ENCODE peak calls at places on chromosomes 13 and 19, in nine cellular contexts. W is stimulated activated CD8-positive, alpha-beta memory T cell treated with anti-CD3 and anti-CD28 coated beads, Interleukin-7, amount 100 ng/mL, for 4 hours; X is fibroblast of mammary gland; M is foreskin keratinocyte; A is lower lobe of right lung; L is stimulated activated CD4-positive, alpha-beta T cell treated with anti-CD3 and anti-CD28 coated beads, TNF-alpha, amount 100 ng/mL, for 24 hours; O is activated CD4-positive, alpha-beta T cell treated with anti-CD3 and anti-CD28 coated beads, Interleukin-2, amount 50 U/mL, for 1 hour; R is IMR-90; F is M059J. I is an unnamed sample.

GRCh38 chr13:113176822-113177221 is 18.4 kb downstream of the PROZ start:
- DNase-seq in M (no peak), A (no peak), W (no peak), X (no peak), O (no peak), L (no peak), R (no peak), F (no peak), I (no peak)

GRCh38 chr13:85536706-85537105 is 262.5 kb downstream of the SLITRK6 start:
- DNase-seq in A (no peak), M (peak), X (no peak), R (peak), L (no peak), O (no peak), W (no peak), F (no peak), I (peak)

GRCh38 chr13:39556856-39557255 is 46.1 kb downstream of the LHFPL6 start:
- DNase-seq in A (no peak), M (no peak), W (no peak), R (no peak), L (no peak), X (no peak), F (no peak), O (no peak), I (no peak)

GRCh38 chr19:53580871-53581835 is 43.2 kb downstream of the ZNF331 start:
- DNase-seq in X (no peak), W (no peak), M (no peak), F (no peak), L (no peak), R (no peak), O (peak), A (no peak), I (no peak)

GRCh38 chr13:59391696-59392095 is 772.0 kb downstream of the DIAPH3 start:
- DNase-seq in L (peak), M (peak), X (peak), F (peak), A (no peak), R (peak), O (peak), W (peak), I (peak)

GRCh38 chr13:110089815-110090214 is 217.1 kb downstream of the COL4A1 start:
- DNase-seq in W (no peak), F (no peak), L (no peak), M (no peak), R (no peak), A (no peak), O (no peak), X (no peak), I (no peak)

GRCh38 chr19:38079926-38080380 is 144.1 kb downstream of the DPF1 start:
- DNase-seq in M (peak), X (peak), A (no peak), W (no peak), R (peak), F (peak), L (no peak), O (no peak), I (peak)

GRCh38 chr19:5951338-5951861 is 26.5 kb downstream of the RANBP3 start:
- DNase-seq in O (no peak), A (peak), L (no peak), R (no peak), X (no peak), M (no peak), F (no peak), W (no peak), I (no peak)

GRCh38 chr19:48329167-48329891 is 4.0 kb downstream of the EMP3 start:
- DNase-seq in L (no peak), X (peak), A (no peak), O (peak), M (peak), R (peak), F (peak), W (no peak), I (peak)

GRCh38 chr19:33469171-33470039 is 52.2 kb downstream of the PEPD start:
- DNase-seq in O (no peak), F (no peak), L (no peak), X (no peak), R (no peak), M (no peak), A (peak), W (no peak), I (no peak)

GRCh38 chr19:10404888-10405808 is 1.8 kb upstream of the CDC37 start:
- DNase-seq in L (no peak), W (peak), M (no peak), R (no peak), A (no peak), F (no peak), X (no peak), O (peak), I (no peak)

GRCh38 chr13:93450226-93450625 is 223.6 kb downstream of the GPC6 start:
- DNase-seq in R (peak), M (peak), F (no peak), X (peak), L (no peak), A (no peak), O (no peak), W (no peak), I (peak)

GRCh38 chr19:50820086-50820485 is 3.5 kb downstream of the KLK1 start:
- DNase-seq in R (no peak), F (no peak), M (no peak), A (no peak), L (no peak), O (no peak), X (no peak), W (no peak), I (no peak)

GRCh38 chr19:42111384-42111783 is 20.9 kb downstream of the POU2F2 start:
- DNase-seq in R (peak), O (no peak), X (peak), F (peak), M (peak), W (no peak), L (no peak), A (no peak), I (peak)

GRCh38 chr19:2122982-2123381 is 26.3 kb downstream of the IZUMO4 start:
- DNase-seq in L (no peak), M (no peak), F (no peak), R (no peak), X (no peak), A (no peak), W (no peak), O (no peak), I (no peak)

GRCh38 chr13:28569886-28570285 is 75.0 kb upstream of the FLT1 start:
- DNase-seq in O (no peak), W (no peak), L (no peak), A (no peak), X (no peak), R (no peak), M (no peak), F (peak), I (no peak)

GRCh38 chr19:40802300-40803169 is 3.5 kb downstream of the EGLN2 start:
- DNase-seq in F (no peak), X (no peak), L (no peak), A (no peak), W (no peak), M (no peak), R (no peak), O (no peak), I (no peak)

GRCh38 chr13:25037057-25037813 is 58.7 kb upstream of the PABPC3 start:
- DNase-seq in X (peak), O (peak), W (peak), R (peak), A (no peak), F (peak), M (peak), L (peak), I (peak)

GRCh38 chr13:99390601-99391000 is 83.4 kb upstream of the GPR183 start:
- DNase-seq in L (no peak), X (no peak), O (no peak), W (no peak), R (no peak), F (no peak), A (no peak), M (no peak), I (no peak)

GRCh38 chr19:50982186-50982585 is 1.5 kb downstream of the KLK7 start:
- DNase-seq in F (no peak), X (no peak), O (no peak), M (no peak), R (no peak), L (no peak), A (no peak), W (no peak), I (no peak)

GRCh38 chr13:37175996-37176395 is 70.5 kb upstream of the CSNK1A1L start:
- DNase-seq in W (no peak), F (peak), A (no peak), M (peak), R (peak), L (no peak), X (peak), O (no peak), I (peak)

GRCh38 chr19:35342430-35342829 is 5.3 kb upstream of the FFAR1 start:
- DNase-seq in W (no peak), O (no peak), L (no peak), M (no peak), R (no peak), F (no peak), X (no peak), A (peak), I (no peak)

GRCh38 chr19:46295401-46296308 is 1.2 kb upstream of the HIF3A start:
- DNase-seq in W (no peak), X (no peak), M (no peak), L (no peak), F (no peak), A (no peak), O (no peak), R (no peak), I (no peak)

GRCh38 chr19:51644636-51645271 is 1.9 kb downstream of the SIGLEC14 start:
- DNase-seq in F (no peak), W (no peak), R (no peak), O (no peak), M (no peak), X (no peak), L (no peak), A (no peak), I (no peak)

GRCh38 chr19:46351241-46352041 is 4.6 kb downstream of the PPP5C start:
- DNase-seq in X (peak), W (peak), R (peak), F (peak), M (peak), A (peak), O (no peak), L (no peak), I (peak)

GRCh38 chr19:39293394-39293793 is 2.8 kb upstream of the IFNL1 start:
- DNase-seq in W (no peak), M (no peak), R (no peak), X (no peak), O (no peak), L (no peak), A (no peak), F (no peak), I (no peak)

GRCh38 chr19:12117203-12117970 is 22.8 kb downstream of the ZNF20 start:
- DNase-seq in A (no peak), M (no peak), W (no peak), R (no peak), L (no peak), X (no peak), F (no peak), O (no peak), I (no peak)

GRCh38 chr19:38658462-38659306 is 11.2 kb downstream of the ACTN4 start:
- DNase-seq in M (peak), F (peak), R (peak), W (no peak), X (peak), L (no peak), A (no peak), O (no peak), I (peak)

GRCh38 chr13:85650613-85651012 is 148.6 kb downstream of the SLITRK6 start:
- DNase-seq in X (no peak), A (no peak), F (no peak), R (no peak), M (peak), L (no peak), W (no peak), O (no peak), I (peak)

GRCh38 chr19:31415322-31415721 is 66.1 kb upstream of the TSHZ3 start:
- DNase-seq in A (no peak), W (no peak), R (no peak), X (no peak), M (no peak), O (no peak), F (no peak), L (no peak), I (no peak)

GRCh38 chr13:90533866-90534265 is 813.6 kb upstream of the MIR17HG start:
- DNase-seq in X (no peak), W (no peak), L (no peak), M (no peak), A (no peak), R (no peak), F (no peak), O (no peak), I (no peak)

GRCh38 chr19:5470264-5470671 is 15.1 kb downstream of the ZNRF4 start:
- DNase-seq in W (no peak), M (peak), O (no peak), A (no peak), R (no peak), L (no peak), X (no peak), F (no peak), I (peak)

GRCh38 chr13:23718916-23719470 is 148.8 kb downstream of the TNFRSF19 start:
- DNase-seq in X (peak), W (no peak), R (peak), L (no peak), F (no peak), A (no peak), O (no peak), M (no peak), I (no peak)

GRCh38 chr19:18846862-18847515 is 15.2 kb downstream of the UPF1 start:
- DNase-seq in F (peak), X (peak), R (peak), O (peak), M (no peak), W (peak), A (peak), L (peak), I (peak)

GRCh38 chr19:27906081-27906480 is 1306.9 kb downstream of the UQCRFS1 start:
- DNase-seq in X (no peak), F (no peak), A (no peak), O (no peak), L (no peak), M (no peak), R (no peak), W (no peak), I (no peak)

I was measured in mammary epithelial cell.